ENCODE peak calls at places on chromosomes 1 and 21, in ten cellular contexts. One of them, this sample, is unnamed.

GRCh38 chr1:180415985-180416633 is 86.3 kb downstream of the ACBD6 start:
- DNase-seq in fibroblast of lung: peak
- DNase-seq in NCI-H1436: peak
- DNase-seq in foreskin fibroblast: peak
- DNase-seq in CD8-positive, alpha-beta memory T cell: no peak
- DNase-seq in iPS-NIHi11: peak
- DNase-seq in NCI-H524: no peak
- DNase-seq in activated T-cell treated with anti-CD3 and anti-CD28 coated beads for 1 hour: no peak
- DNase-seq in stimulated activated CD4-positive, alpha-beta T cell treated with anti-CD3 and anti-CD28 coated beads, Interleukin-2, amount 100 ng/mL, for 48 hours: no peak
- DNase-seq in stimulated activated CD8-positive, alpha-beta memory T cell treated with anti-CD3 and anti-CD28 coated beads, Interleukin-4, amount 100 ng/mL, for 4 hours: no peak
- DNase-seq in this sample: peak

GRCh38 chr1:193846881-193847280 is 660.5 kb upstream of the B3GALT2 start:
- DNase-seq in fibroblast of lung: peak
- DNase-seq in NCI-H1436: no peak
- DNase-seq in foreskin fibroblast: peak
- DNase-seq in CD8-positive, alpha-beta memory T cell: no peak
- DNase-seq in iPS-NIHi11: no peak
- DNase-seq in NCI-H524: no peak
- DNase-seq in activated T-cell treated with anti-CD3 and anti-CD28 coated beads for 1 hour: no peak
- DNase-seq in stimulated activated CD4-positive, alpha-beta T cell treated with anti-CD3 and anti-CD28 coated beads, Interleukin-2, amount 100 ng/mL, for 48 hours: no peak
- DNase-seq in stimulated activated CD8-positive, alpha-beta memory T cell treated with anti-CD3 and anti-CD28 coated beads, Interleukin-4, amount 100 ng/mL, for 4 hours: no peak
- DNase-seq in this sample: no peak

GRCh38 chr1:54158071-54158470 is 5.3 kb upstream of the CDCP2 start:
- DNase-seq in fibroblast of lung: no peak
- DNase-seq in NCI-H1436: peak
- DNase-seq in foreskin fibroblast: peak
- DNase-seq in CD8-positive, alpha-beta memory T cell: no peak
- DNase-seq in iPS-NIHi11: no peak
- DNase-seq in NCI-H524: no peak
- DNase-seq in activated T-cell treated with anti-CD3 and anti-CD28 coated beads for 1 hour: no peak
- DNase-seq in stimulated activated CD4-positive, alpha-beta T cell treated with anti-CD3 and anti-CD28 coated beads, Interleukin-2, amount 100 ng/mL, for 48 hours: no peak
- DNase-seq in stimulated activated CD8-positive, alpha-beta memory T cell treated with anti-CD3 and anti-CD28 coated beads, Interleukin-4, amount 100 ng/mL, for 4 hours: no peak
- DNase-seq in this sample: no peak

GRCh38 chr1:88191917-88192316 is 492.2 kb upstream of the PKN2 start:
- DNase-seq in fibroblast of lung: no peak
- DNase-seq in NCI-H1436: no peak
- DNase-seq in foreskin fibroblast: no peak
- DNase-seq in CD8-positive, alpha-beta memory T cell: no peak
- DNase-seq in iPS-NIHi11: no peak
- DNase-seq in NCI-H524: no peak
- DNase-seq in activated T-cell treated with anti-CD3 and anti-CD28 coated beads for 1 hour: no peak
- DNase-seq in stimulated activated CD4-positive, alpha-beta T cell treated with anti-CD3 and anti-CD28 coated beads, Interleukin-2, amount 100 ng/mL, for 48 hours: no peak
- DNase-seq in stimulated activated CD8-positive, alpha-beta memory T cell treated with anti-CD3 and anti-CD28 coated beads, Interleukin-4, amount 100 ng/mL, for 4 hours: no peak
- DNase-seq in this sample: no peak

GRCh38 chr1:82901118-82901517 is 1097.8 kb downstream of the TTLL7 start:
- DNase-seq in fibroblast of lung: no peak
- DNase-seq in NCI-H1436: no peak
- DNase-seq in foreskin fibroblast: peak
- DNase-seq in CD8-positive, alpha-beta memory T cell: no peak
- DNase-seq in iPS-NIHi11: no peak
- DNase-seq in NCI-H524: peak
- DNase-seq in activated T-cell treated with anti-CD3 and anti-CD28 coated beads for 1 hour: no peak
- DNase-seq in stimulated activated CD4-positive, alpha-beta T cell treated with anti-CD3 and anti-CD28 coated beads, Interleukin-2, amount 100 ng/mL, for 48 hours: no peak
- DNase-seq in stimulated activated CD8-positive, alpha-beta memory T cell treated with anti-CD3 and anti-CD28 coated beads, Interleukin-4, amount 100 ng/mL, for 4 hours: no peak
- DNase-seq in this sample: no peak

GRCh38 chr21:20971296-20971921 is 26.8 kb upstream of the NCAM2 start:
- DNase-seq in fibroblast of lung: peak
- DNase-seq in NCI-H1436: peak
- DNase-seq in foreskin fibroblast: peak
- DNase-seq in CD8-positive, alpha-beta memory T cell: no peak
- DNase-seq in iPS-NIHi11: peak
- DNase-seq in NCI-H524: peak
- DNase-seq in activated T-cell treated with anti-CD3 and anti-CD28 coated beads for 1 hour: no peak
- DNase-seq in stimulated activated CD4-positive, alpha-beta T cell treated with anti-CD3 and anti-CD28 coated beads, Interleukin-2, amount 100 ng/mL, for 48 hours: peak
- DNase-seq in stimulated activated CD8-positive, alpha-beta memory T cell treated with anti-CD3 and anti-CD28 coated beads, Interleukin-4, amount 100 ng/mL, for 4 hours: no peak
- DNase-seq in this sample: peak

GRCh38 chr1:30718636-30719405 is 4.6 kb downstream of the MATN1 start:
- DNase-seq in fibroblast of lung: peak
- DNase-seq in NCI-H1436: no peak
- DNase-seq in foreskin fibroblast: peak
- DNase-seq in CD8-positive, alpha-beta memory T cell: peak
- DNase-seq in iPS-NIHi11: peak
- DNase-seq in NCI-H524: peak
- DNase-seq in activated T-cell treated with anti-CD3 and anti-CD28 coated beads for 1 hour: peak
- DNase-seq in stimulated activated CD4-positive, alpha-beta T cell treated with anti-CD3 and anti-CD28 coated beads, Interleukin-2, amount 100 ng/mL, for 48 hours: no peak
- DNase-seq in stimulated activated CD8-positive, alpha-beta memory T cell treated with anti-CD3 and anti-CD28 coated beads, Interleukin-4, amount 100 ng/mL, for 4 hours: peak
- DNase-seq in this sample: peak

GRCh38 chr21:25733859-25734653 is 648 bp downstream of the ATP5PF start:
- DNase-seq in fibroblast of lung: peak
- DNase-seq in NCI-H1436: no peak
- DNase-seq in foreskin fibroblast: peak
- DNase-seq in CD8-positive, alpha-beta memory T cell: peak
- DNase-seq in iPS-NIHi11: no peak
- DNase-seq in NCI-H524: no peak
- DNase-seq in activated T-cell treated with anti-CD3 and anti-CD28 coated beads for 1 hour: peak
- DNase-seq in stimulated activated CD4-positive, alpha-beta T cell treated with anti-CD3 and anti-CD28 coated beads, Interleukin-2, amount 100 ng/mL, for 48 hours: no peak
- DNase-seq in stimulated activated CD8-positive, alpha-beta memory T cell treated with anti-CD3 and anti-CD28 coated beads, Interleukin-4, amount 100 ng/mL, for 4 hours: no peak
- DNase-seq in this sample: peak

GRCh38 chr1:98660941-98661543 is 479 bp upstream of the SNX7 start:
- DNase-seq in fibroblast of lung: peak
- DNase-seq in NCI-H1436: no peak
- DNase-seq in foreskin fibroblast: peak
- DNase-seq in CD8-positive, alpha-beta memory T cell: no peak
- DNase-seq in iPS-NIHi11: no peak
- DNase-seq in NCI-H524: no peak
- DNase-seq in activated T-cell treated with anti-CD3 and anti-CD28 coated beads for 1 hour: no peak
- DNase-seq in stimulated activated CD4-positive, alpha-beta T cell treated with anti-CD3 and anti-CD28 coated beads, Interleukin-2, amount 100 ng/mL, for 48 hours: peak
- DNase-seq in stimulated activated CD8-positive, alpha-beta memory T cell treated with anti-CD3 and anti-CD28 coated beads, Interleukin-4, amount 100 ng/mL, for 4 hours: no peak
- DNase-seq in this sample: peak

GRCh38 chr1:188652678-188653077 is 1823.9 kb downstream of the PLA2G4A start:
- DNase-seq in fibroblast of lung: peak
- DNase-seq in NCI-H1436: no peak
- DNase-seq in foreskin fibroblast: peak
- DNase-seq in CD8-positive, alpha-beta memory T cell: no peak
- DNase-seq in iPS-NIHi11: no peak
- DNase-seq in NCI-H524: no peak
- DNase-seq in activated T-cell treated with anti-CD3 and anti-CD28 coated beads for 1 hour: no peak
- DNase-seq in stimulated activated CD4-positive, alpha-beta T cell treated with anti-CD3 and anti-CD28 coated beads, Interleukin-2, amount 100 ng/mL, for 48 hours: no peak
- DNase-seq in stimulated activated CD8-positive, alpha-beta memory T cell treated with anti-CD3 and anti-CD28 coated beads, Interleukin-4, amount 100 ng/mL, for 4 hours: no peak
- DNase-seq in this sample: peak

GRCh38 chr1:156435551-156436318 is 64.8 kb downstream of the MEF2D start:
- DNase-seq in fibroblast of lung: peak
- DNase-seq in NCI-H1436: no peak
- DNase-seq in foreskin fibroblast: peak
- DNase-seq in CD8-positive, alpha-beta memory T cell: no peak
- DNase-seq in iPS-NIHi11: peak
- DNase-seq in NCI-H524: no peak
- DNase-seq in activated T-cell treated with anti-CD3 and anti-CD28 coated beads for 1 hour: no peak
- DNase-seq in stimulated activated CD4-positive, alpha-beta T cell treated with anti-CD3 and anti-CD28 coated beads, Interleukin-2, amount 100 ng/mL, for 48 hours: no peak
- DNase-seq in stimulated activated CD8-positive, alpha-beta memory T cell treated with anti-CD3 and anti-CD28 coated beads, Interleukin-4, amount 100 ng/mL, for 4 hours: no peak
- DNase-seq in this sample: no peak

GRCh38 chr1:87149166-87150065 is 179.3 kb upstream of the LMO4 start:
- DNase-seq in fibroblast of lung: peak
- DNase-seq in NCI-H1436: no peak
- DNase-seq in foreskin fibroblast: peak
- DNase-seq in CD8-positive, alpha-beta memory T cell: no peak
- DNase-seq in iPS-NIHi11: peak
- DNase-seq in NCI-H524: no peak
- DNase-seq in activated T-cell treated with anti-CD3 and anti-CD28 coated beads for 1 hour: no peak
- DNase-seq in stimulated activated CD4-positive, alpha-beta T cell treated with anti-CD3 and anti-CD28 coated beads, Interleukin-2, amount 100 ng/mL, for 48 hours: no peak
- DNase-seq in stimulated activated CD8-positive, alpha-beta memory T cell treated with anti-CD3 and anti-CD28 coated beads, Interleukin-4, amount 100 ng/mL, for 4 hours: no peak
- DNase-seq in this sample: peak

GRCh38 chr1:29669488-29669871 is 433.2 kb downstream of the PTPRU start:
- DNase-seq in fibroblast of lung: no peak
- DNase-seq in NCI-H1436: no peak
- DNase-seq in foreskin fibroblast: no peak
- DNase-seq in CD8-positive, alpha-beta memory T cell: no peak
- DNase-seq in iPS-NIHi11: no peak
- DNase-seq in NCI-H524: no peak
- DNase-seq in activated T-cell treated with anti-CD3 and anti-CD28 coated beads for 1 hour: no peak
- DNase-seq in stimulated activated CD4-positive, alpha-beta T cell treated with anti-CD3 and anti-CD28 coated beads, Interleukin-2, amount 100 ng/mL, for 48 hours: no peak
- DNase-seq in stimulated activated CD8-positive, alpha-beta memory T cell treated with anti-CD3 and anti-CD28 coated beads, Interleukin-4, amount 100 ng/mL, for 4 hours: no peak
- DNase-seq in this sample: no peak

GRCh38 chr1:201766117-201766863 is 62.7 kb upstream of the IPO9 start:
- DNase-seq in fibroblast of lung: peak
- DNase-seq in NCI-H1436: no peak
- DNase-seq in foreskin fibroblast: peak
- DNase-seq in CD8-positive, alpha-beta memory T cell: no peak
- DNase-seq in iPS-NIHi11: no peak
- DNase-seq in NCI-H524: no peak
- DNase-seq in activated T-cell treated with anti-CD3 and anti-CD28 coated beads for 1 hour: no peak
- DNase-seq in stimulated activated CD4-positive, alpha-beta T cell treated with anti-CD3 and anti-CD28 coated beads, Interleukin-2, amount 100 ng/mL, for 48 hours: no peak
- DNase-seq in stimulated activated CD8-positive, alpha-beta memory T cell treated with anti-CD3 and anti-CD28 coated beads, Interleukin-4, amount 100 ng/mL, for 4 hours: no peak
- DNase-seq in this sample: peak

GRCh38 chr1:185961664-185962063 is 227.5 kb downstream of the HMCN1 start:
- DNase-seq in fibroblast of lung: peak
- DNase-seq in NCI-H1436: no peak
- DNase-seq in foreskin fibroblast: peak
- DNase-seq in CD8-positive, alpha-beta memory T cell: no peak
- DNase-seq in iPS-NIHi11: no peak
- DNase-seq in NCI-H524: no peak
- DNase-seq in activated T-cell treated with anti-CD3 and anti-CD28 coated beads for 1 hour: no peak
- DNase-seq in stimulated activated CD4-positive, alpha-beta T cell treated with anti-CD3 and anti-CD28 coated beads, Interleukin-2, amount 100 ng/mL, for 48 hours: no peak
- DNase-seq in stimulated activated CD8-positive, alpha-beta memory T cell treated with anti-CD3 and anti-CD28 coated beads, Interleukin-4, amount 100 ng/mL, for 4 hours: no peak
- DNase-seq in this sample: peak

GRCh38 chr1:167905182-167905581 is 8.8 kb downstream of the ADCY10 start:
- DNase-seq in fibroblast of lung: peak
- DNase-seq in NCI-H1436: no peak
- DNase-seq in foreskin fibroblast: peak
- DNase-seq in CD8-positive, alpha-beta memory T cell: no peak
- DNase-seq in iPS-NIHi11: peak
- DNase-seq in NCI-H524: peak
- DNase-seq in activated T-cell treated with anti-CD3 and anti-CD28 coated beads for 1 hour: no peak
- DNase-seq in stimulated activated CD4-positive, alpha-beta T cell treated with anti-CD3 and anti-CD28 coated beads, Interleukin-2, amount 100 ng/mL, for 48 hours: no peak
- DNase-seq in stimulated activated CD8-positive, alpha-beta memory T cell treated with anti-CD3 and anti-CD28 coated beads, Interleukin-4, amount 100 ng/mL, for 4 hours: no peak
- DNase-seq in this sample: peak